ENCODE peak calls at places on chromosome 16, in five cellular contexts. W, F, O, V and A are unnamed samples.

GRCh38 chr16:82995286-82995926 is 368.6 kb downstream of the CDH13 start:
- DNase-seq in W (no peak), O (no peak), V (peak), F (no peak), A (no peak)

GRCh38 chr16:62256406-62256805 is 220.2 kb upstream of the CDH8 start:
- DNase-seq in V (no peak), O (no peak), F (peak), W (no peak), A (no peak)

GRCh38 chr16:10594312-10594950 is 14.0 kb upstream of the EMP2 start:
- DNase-seq in V (peak), F (peak), O (no peak), W (no peak), A (no peak)

GRCh38 chr16:9090101-9090959 is 1.1 kb upstream of the HAPSTR1 start:
- DNase-seq in W (peak), F (no peak), V (peak), O (peak), A (no peak)

GRCh38 chr16:17318200-17318599 is 152.6 kb downstream of the XYLT1 start:
- DNase-seq in W (peak), V (no peak), O (no peak), F (no peak), A (no peak)

GRCh38 chr16:58409316-58409973 is 17.2 kb downstream of the GINS3 start:
- DNase-seq in W (peak), F (peak), O (no peak), V (no peak), A (no peak)

GRCh38 chr16:12405083-12405482 is 398.6 kb downstream of the CPPED1 start:
- DNase-seq in F (no peak), O (no peak), W (no peak), V (no peak), A (no peak)

GRCh38 chr16:57893559-57894389 is 77.2 kb downstream of the CNGB1 start:
- DNase-seq in F (peak), V (peak), W (no peak), O (no peak), A (no peak)

GRCh38 chr16:66265106-66265415 is 101.4 kb upstream of the CDH5 start:
- DNase-seq in F (no peak), W (no peak), O (peak), V (no peak), A (no peak)

GRCh38 chr16:14509675-14510132 is 120.4 kb downstream of the PARN start:
- DNase-seq in W (no peak), O (no peak), V (no peak), F (no peak), A (no peak)

GRCh38 chr16:54957403-54957802 is 26.7 kb downstream of the IRX5 start:
- DNase-seq in V (peak), O (no peak), W (no peak), F (peak), A (no peak)

GRCh38 chr16:56795011-56795410 is 65.1 kb downstream of the NUP93 start:
- DNase-seq in O (no peak), F (no peak), V (no peak), W (no peak), A (no peak)

GRCh38 chr16:4461250-4462085 is 13.0 kb downstream of the NMRAL1 start:
- DNase-seq in W (no peak), V (no peak), O (no peak), F (no peak), A (no peak)

GRCh38 chr16:12225282-12225681 is 248.7 kb downstream of the SNX29 start:
- DNase-seq in O (no peak), W (no peak), F (no peak), V (no peak), A (no peak)

GRCh38 chr16:14362774-14363371 is 267.2 kb downstream of the PARN start:
- DNase-seq in W (no peak), O (no peak), F (no peak), V (no peak), A (no peak)

GRCh38 chr16:67186550-67186950 is 2.8 kb upstream of the MATCAP1 start:
- DNase-seq in W (no peak), F (peak), O (no peak), V (no peak), A (no peak)

GRCh38 chr16:72371307-72372081 is 199.5 kb upstream of the PMFBP1 start:
- DNase-seq in V (no peak), W (no peak), F (peak), O (no peak), A (no peak)

GRCh38 chr16:68396481-68396880 is 51.8 kb downstream of the SMPD3 start:
- DNase-seq in O (no peak), F (peak), W (no peak), V (peak), A (no peak)
- TF ChIP-seq CTCF in O (peak), F (peak), W (peak), V (peak), A (peak)

GRCh38 chr16:78437352-78437968 is 338.0 kb downstream of the WWOX start:
- DNase-seq in W (no peak), F (peak), O (no peak), V (peak), A (no peak)
- TF ChIP-seq CTCF in W (peak), F (peak), O (peak), V (peak), A (peak)

GRCh38 chr16:2224183-2224486 is 744 bp downstream of the E4F1 start:
- DNase-seq in V (no peak), O (no peak), F (peak), W (no peak), A (no peak)
- TF ChIP-seq CTCF in V (no peak), O (no peak), F (peak), W (no peak), A (no peak)

GRCh38 chr16:85220125-85220839 is 108.0 kb upstream of the CIBAR2 start:
- DNase-seq in O (peak), W (peak), F (peak), V (peak), A (no peak)
- TF ChIP-seq CTCF in O (no peak), W (peak), F (no peak), V (no peak), A (no peak)

DNA sequence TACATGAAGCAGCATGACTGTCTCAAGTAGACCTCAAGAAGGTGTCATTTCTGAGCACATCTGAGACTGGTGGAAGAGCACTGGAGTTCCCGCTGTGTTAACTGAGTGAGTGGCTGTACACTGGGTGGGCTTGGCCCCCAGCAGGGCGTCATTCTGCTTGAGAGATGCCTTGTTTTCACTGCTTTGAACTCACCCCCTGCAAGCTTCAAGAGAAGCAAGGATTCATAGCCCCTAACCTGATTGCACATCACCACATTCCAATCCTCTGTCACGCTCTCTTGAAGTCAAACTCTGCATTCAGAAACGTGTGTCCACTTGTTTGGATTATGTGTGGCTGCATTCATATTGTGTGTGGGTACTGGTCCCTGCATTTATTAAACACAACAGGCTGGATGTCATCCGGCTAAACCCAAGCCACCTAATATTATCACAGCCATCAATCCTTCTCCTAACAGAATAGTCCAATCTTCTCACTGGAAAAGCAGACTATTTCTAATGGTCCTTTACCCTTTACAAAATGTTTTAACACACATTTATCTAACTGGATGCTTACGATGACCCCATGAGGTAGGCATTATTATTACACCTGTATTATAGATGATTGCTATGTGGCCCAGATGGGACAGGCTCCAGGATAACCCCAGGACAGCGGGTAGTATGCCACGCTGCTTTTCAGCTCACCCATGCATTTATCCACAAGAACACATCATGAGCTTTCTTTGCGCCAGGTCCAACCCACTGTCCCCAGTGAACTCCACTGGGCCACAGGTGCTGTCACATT is 76.3 kb downstream of the USP31 start:
- DNase-seq in V (no peak), W (no peak), F (peak), O (no peak), A (no peak)
- TF ChIP-seq CTCF in V (no peak), W (no peak), F (peak), O (no peak), A (no peak)

DNA sequence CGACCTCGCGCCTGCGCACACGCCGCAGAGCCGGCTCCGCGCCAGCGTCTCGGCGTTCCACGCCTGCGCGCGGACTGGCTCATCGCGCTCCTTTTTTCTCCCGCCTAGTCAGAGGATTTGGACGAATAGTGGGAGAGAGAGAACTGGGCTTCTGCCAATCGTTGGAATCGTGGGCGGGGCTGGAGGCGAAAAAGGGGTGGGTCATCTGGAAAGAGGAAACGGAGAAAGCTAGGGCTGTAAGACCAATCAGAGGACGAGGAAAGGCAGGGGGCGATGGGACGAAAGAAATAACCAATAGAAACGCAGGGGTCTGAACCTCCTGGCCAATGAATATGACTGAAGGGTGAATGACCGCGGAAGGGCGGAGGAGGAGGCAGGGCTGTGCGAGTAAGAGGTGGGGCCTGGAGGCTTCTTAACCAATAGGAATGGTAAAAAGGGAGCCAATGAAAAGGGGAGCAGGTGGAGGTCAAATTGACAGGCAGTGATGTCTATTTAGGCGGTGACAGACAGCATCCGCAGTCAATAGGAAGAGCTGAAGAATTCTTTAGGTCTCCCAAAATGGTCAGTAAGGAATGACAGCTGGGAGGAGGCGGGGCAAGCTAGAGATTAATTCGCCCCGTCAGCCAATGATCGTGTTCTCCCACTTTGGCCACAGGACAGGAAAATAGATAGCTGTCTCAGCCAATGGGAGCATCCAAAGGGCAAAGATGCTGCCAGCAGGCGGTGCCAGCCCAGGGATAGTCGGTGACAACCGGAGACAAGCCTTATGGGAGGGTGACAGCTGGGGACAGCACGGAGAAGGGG is at the start of gene TBC1D10B:
- DNase-seq in F (peak), V (peak), W (peak), O (peak), A (peak)
- TF ChIP-seq CTCF in F (peak), V (peak), W (peak), O (no peak), A (peak)

GRCh38 chr16:75559002-75559401 is 3.0 kb upstream of the TMEM231 start:
- DNase-seq in O (no peak), F (no peak), W (no peak), V (no peak), A (no peak)

GRCh38 chr16:75559564-75560372 is 3.7 kb upstream of the TMEM231 start:
- DNase-seq in O (no peak), W (no peak), F (peak), V (no peak), A (no peak)

GRCh38 chr16:75555213-75555706 is 792 bp downstream of the TMEM231 start:
- DNase-seq in F (peak), O (peak), W (peak), V (peak), A (no peak)

GRCh38 chr16:75552951-75553350 is 3.1 kb downstream of the TMEM231 start:
- DNase-seq in W (no peak), V (no peak), O (no peak), F (no peak), A (no peak)

GRCh38 chr16:75555707-75556512 is at the start of gene TMEM231:
- DNase-seq in F (peak), V (peak), O (peak), W (peak), A (peak)
- TF ChIP-seq CTCF in F (no peak), V (no peak), O (no peak), W (no peak), A (no peak)

GRCh38 chr16:188674-189073 is 8.4 kb downstream of the HBQ1 start:
- DNase-seq in O (no peak), W (no peak), V (no peak), F (no peak), A (no peak)
- TF ChIP-seq CTCF in O (no peak), W (no peak), V (no peak), F (peak), A (peak)

GRCh38 chr16:81140930-81141780 is 45.0 kb upstream of the GCSH start:
- DNase-seq in W (no peak), O (no peak), V (no peak), F (no peak), A (no peak)
- TF ChIP-seq CTCF in W (no peak), O (peak), V (no peak), F (peak), A (no peak)